ENCODE peak calls at places on chromosomes 1 and 21, in five cellular contexts. One of them, this sample, is unnamed. For H3K9me3, the result is how much of the 10 kb centered on the place peaks cover.

GRCh38 chr1:30641557-30642353 is 81.6 kb downstream of the MATN1 start:
- DNase-seq in uterus: no peak
- DNase-seq in body of pancreas: no peak
- DNase-seq in mucosa of descending colon: no peak
- DNase-seq in MM.1S: no peak
- DNase-seq in this sample: no peak

GRCh38 chr1:160646711-160647328 is at the start of gene SLAMF1:
- DNase-seq in MM.1S: no peak
- DNase-seq in uterus: no peak
- DNase-seq in body of pancreas: no peak
- DNase-seq in mucosa of descending colon: peak
- DNase-seq in this sample: no peak

GRCh38 chr1:202013601-202014000 is 3.2 kb downstream of the ELF3 start:
- DNase-seq in mucosa of descending colon: peak
- DNase-seq in uterus: no peak
- DNase-seq in MM.1S: no peak
- DNase-seq in body of pancreas: peak
- DNase-seq in this sample: no peak

GRCh38 chr1:47696404-47696910 is 258.6 kb downstream of the FOXD2 start:
- DNase-seq in uterus: no peak
- DNase-seq in MM.1S: no peak
- DNase-seq in body of pancreas: no peak
- DNase-seq in mucosa of descending colon: no peak
- DNase-seq in this sample: no peak

GRCh38 chr1:85571181-85571540 is 9.4 kb upstream of the CCN1 start:
- DNase-seq in MM.1S: no peak
- DNase-seq in body of pancreas: no peak
- DNase-seq in mucosa of descending colon: no peak
- DNase-seq in uterus: no peak
- DNase-seq in this sample: no peak

GRCh38 chr1:216627252-216627651 is 96.0 kb downstream of the ESRRG start:
- DNase-seq in MM.1S: no peak
- DNase-seq in body of pancreas: no peak
- DNase-seq in mucosa of descending colon: no peak
- DNase-seq in uterus: no peak
- DNase-seq in this sample: no peak

GRCh38 chr21:38765056-38765455 is 40.7 kb upstream of the ETS2 start:
- DNase-seq in mucosa of descending colon: no peak
- DNase-seq in body of pancreas: no peak
- DNase-seq in MM.1S: no peak
- DNase-seq in uterus: no peak
- DNase-seq in this sample: no peak

GRCh38 chr1:165793951-165794350 is 25.3 kb upstream of the TMCO1 start:
- DNase-seq in body of pancreas: no peak
- DNase-seq in mucosa of descending colon: no peak
- DNase-seq in uterus: no peak
- DNase-seq in MM.1S: no peak
- DNase-seq in this sample: no peak

GRCh38 chr1:116738673-116739370 is 15.4 kb upstream of the CD2 start:
- DNase-seq in mucosa of descending colon: no peak
- DNase-seq in MM.1S: peak
- DNase-seq in body of pancreas: no peak
- DNase-seq in uterus: no peak
- DNase-seq in this sample: peak

GRCh38 chr1:154755858-154756730 is 114.0 kb downstream of the KCNN3 start:
- DNase-seq in uterus: peak
- DNase-seq in body of pancreas: peak
- DNase-seq in MM.1S: no peak
- DNase-seq in mucosa of descending colon: no peak
- DNase-seq in this sample: no peak

GRCh38 chr1:36223373-36223995 is 759 bp upstream of the THRAP3 start:
- DNase-seq in uterus: no peak
- DNase-seq in MM.1S: peak
- DNase-seq in body of pancreas: no peak
- DNase-seq in mucosa of descending colon: peak
- DNase-seq in this sample: peak

GRCh38 chr1:59136541-59137335 is 160.2 kb upstream of the FGGY start:
- DNase-seq in uterus: no peak
- DNase-seq in body of pancreas: no peak
- DNase-seq in MM.1S: no peak
- DNase-seq in mucosa of descending colon: no peak
- DNase-seq in this sample: no peak

GRCh38 chr1:84753516-84754375 is 63.5 kb upstream of the SSX2IP start:
- DNase-seq in mucosa of descending colon: peak
- DNase-seq in body of pancreas: peak
- DNase-seq in MM.1S: peak
- DNase-seq in uterus: peak
- DNase-seq in this sample: peak

GRCh38 chr1:10252508-10252907 is 42.1 kb downstream of the KIF1B start:
- DNase-seq in body of pancreas: no peak
- DNase-seq in MM.1S: no peak
- DNase-seq in uterus: no peak
- DNase-seq in mucosa of descending colon: no peak
- DNase-seq in this sample: no peak

GRCh38 chr1:7378346-7379130 is 392.6 kb upstream of the VAMP3 start:
- DNase-seq in body of pancreas: no peak
- DNase-seq in uterus: no peak
- DNase-seq in mucosa of descending colon: no peak
- DNase-seq in MM.1S: no peak
- DNase-seq in this sample: no peak

GRCh38 chr1:222589462-222590302 is at the start of gene TAF1A:
- DNase-seq in body of pancreas: peak
- DNase-seq in MM.1S: peak
- DNase-seq in uterus: peak
- DNase-seq in mucosa of descending colon: peak
- DNase-seq in this sample: peak

GRCh38 chr1:167904641-167905040 is 9.3 kb downstream of the ADCY10 start:
- DNase-seq in MM.1S: no peak
- DNase-seq in mucosa of descending colon: no peak
- DNase-seq in body of pancreas: no peak
- DNase-seq in uterus: no peak
- DNase-seq in this sample: no peak

GRCh38 chr1:168637350-168637991 is 61.1 kb downstream of the XCL1 start:
- DNase-seq in MM.1S: peak
- DNase-seq in mucosa of descending colon: no peak
- DNase-seq in uterus: no peak
- DNase-seq in body of pancreas: no peak
- DNase-seq in this sample: no peak

GRCh38 chr1:30948278-30948677 is 39.7 kb upstream of the SDC3 start:
- DNase-seq in MM.1S: no peak
- DNase-seq in mucosa of descending colon: no peak
- DNase-seq in uterus: no peak
- DNase-seq in body of pancreas: no peak
- DNase-seq in this sample: no peak

GRCh38 chr1:26602378-26602959 is 72.9 kb downstream of the RPS6KA1 start:
- DNase-seq in uterus: no peak
- DNase-seq in MM.1S: peak
- DNase-seq in body of pancreas: peak
- DNase-seq in mucosa of descending colon: peak
- DNase-seq in this sample: peak

GRCh38 chr1:233972951-233973635 is 68.6 kb downstream of the SLC35F3 start:
- DNase-seq in mucosa of descending colon: no peak
- DNase-seq in body of pancreas: no peak
- DNase-seq in MM.1S: no peak
- DNase-seq in uterus: no peak
- DNase-seq in this sample: no peak

DNA sequence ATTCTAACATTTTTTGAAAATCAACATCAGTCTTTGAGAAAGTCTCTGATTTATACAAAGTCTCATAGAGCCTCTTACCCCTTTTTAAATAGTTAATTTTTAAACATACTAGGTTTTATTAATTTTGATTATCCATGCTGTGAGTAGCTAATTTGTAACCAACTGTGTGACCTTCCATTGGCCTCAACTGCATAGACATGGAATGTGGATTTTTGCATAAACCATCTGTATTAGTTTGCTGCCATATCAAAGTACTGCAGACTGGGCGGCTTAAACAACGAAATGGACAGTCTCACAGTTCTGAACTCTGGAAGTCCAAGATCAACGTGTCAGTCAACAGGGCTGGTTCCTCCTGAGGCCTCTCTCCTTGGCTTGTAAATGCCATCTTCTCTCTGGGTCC is 89.2 kb upstream of the AJAP1 start:
- DNase-seq in body of pancreas: no peak
- DNase-seq in mucosa of descending colon: no peak
- DNase-seq in uterus: no peak
- DNase-seq in MM.1S: no peak
- DNase-seq in this sample: no peak
- H3K9me3 ChIP-seq in body of pancreas: under half
- H3K9me3 ChIP-seq in mucosa of descending colon: under half
- H3K9me3 ChIP-seq in uterus: under half
- H3K9me3 ChIP-seq in MM.1S: under half
- H3K9me3 ChIP-seq in this sample: under half

DNA sequence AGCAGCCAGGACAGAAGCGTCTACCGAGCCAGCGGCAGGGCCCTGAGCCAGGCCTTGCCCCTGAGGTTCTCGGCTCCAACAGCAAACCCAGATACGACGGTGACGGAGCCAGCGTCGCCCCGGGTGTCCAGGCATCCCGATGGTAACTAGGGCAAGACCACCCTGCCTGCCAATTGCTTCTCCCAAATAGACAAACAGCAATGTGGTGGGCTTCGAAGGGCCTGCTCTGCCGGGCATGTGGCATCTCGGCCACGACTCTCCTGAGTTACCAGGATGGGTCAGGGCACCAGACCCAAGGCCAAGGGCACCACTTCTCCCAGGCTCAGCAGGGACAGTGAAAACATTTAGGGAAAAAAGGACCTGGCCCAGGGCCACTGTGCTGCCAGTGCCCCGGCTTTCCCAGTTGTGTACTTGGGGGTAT is 3.2 kb upstream of the ACTRT2 start:
- DNase-seq in mucosa of descending colon: no peak
- DNase-seq in uterus: peak
- DNase-seq in body of pancreas: peak
- DNase-seq in MM.1S: no peak
- DNase-seq in this sample: no peak
- H3K9me3 ChIP-seq in mucosa of descending colon: under half
- H3K9me3 ChIP-seq in uterus: under half
- H3K9me3 ChIP-seq in body of pancreas: under half
- H3K9me3 ChIP-seq in MM.1S: under half
- H3K9me3 ChIP-seq in this sample: under half

GRCh38 chr1:189775343-189775742 is 702.3 kb downstream of the BRINP3 start:
- DNase-seq in body of pancreas: no peak
- DNase-seq in MM.1S: no peak
- DNase-seq in mucosa of descending colon: no peak
- DNase-seq in uterus: no peak
- DNase-seq in this sample: no peak

GRCh38 chr1:189774721-189775287 is 702.9 kb downstream of the BRINP3 start:
- DNase-seq in mucosa of descending colon: no peak
- DNase-seq in MM.1S: no peak
- DNase-seq in body of pancreas: no peak
- DNase-seq in uterus: no peak
- DNase-seq in this sample: no peak

GRCh38 chr1:189764391-189765320 is 713.0 kb downstream of the BRINP3 start:
- DNase-seq in body of pancreas: no peak
- DNase-seq in MM.1S: no peak
- DNase-seq in mucosa of descending colon: no peak
- DNase-seq in uterus: no peak
- DNase-seq in this sample: no peak

GRCh38 chr1:189769448-189769847 is 708.2 kb downstream of the BRINP3 start:
- DNase-seq in body of pancreas: no peak
- DNase-seq in MM.1S: no peak
- DNase-seq in mucosa of descending colon: no peak
- DNase-seq in uterus: no peak
- DNase-seq in this sample: no peak
- H3K9me3 ChIP-seq in body of pancreas: under half
- H3K9me3 ChIP-seq in MM.1S: under half
- H3K9me3 ChIP-seq in mucosa of descending colon: under half
- H3K9me3 ChIP-seq in uterus: under half
- H3K9me3 ChIP-seq in this sample: under half

GRCh38 chr1:152566681-152567080 is at the start of gene LCE3E:
- DNase-seq in mucosa of descending colon: no peak
- DNase-seq in MM.1S: no peak
- DNase-seq in body of pancreas: no peak
- DNase-seq in uterus: no peak
- DNase-seq in this sample: no peak

GRCh38 chr1:152565535-152566215 is 905 bp downstream of the LCE3E start:
- DNase-seq in mucosa of descending colon: no peak
- DNase-seq in uterus: no peak
- DNase-seq in MM.1S: no peak
- DNase-seq in body of pancreas: no peak
- DNase-seq in this sample: no peak

DNA sequence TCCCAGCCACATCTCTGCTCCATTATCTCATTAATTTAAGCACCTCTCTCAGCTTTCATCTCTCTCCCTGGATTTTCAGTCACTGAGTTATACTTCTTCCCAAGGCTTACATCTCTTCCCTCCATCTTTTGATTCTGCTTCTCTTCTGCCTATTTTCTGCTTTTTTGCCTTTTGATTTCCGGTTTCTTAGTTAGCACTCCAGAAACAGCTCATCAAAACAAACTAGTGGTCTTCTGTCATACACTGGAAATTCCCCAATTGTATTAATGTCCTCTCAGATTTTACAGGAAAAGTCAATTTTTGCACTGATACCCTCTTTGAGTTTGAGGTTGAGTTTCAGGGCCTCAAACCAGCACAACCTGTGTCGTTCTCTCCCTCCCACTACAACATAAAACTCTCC is 1.5 kb downstream of the LCE3E start:
- DNase-seq in mucosa of descending colon: no peak
- DNase-seq in body of pancreas: no peak
- DNase-seq in uterus: no peak
- DNase-seq in MM.1S: no peak
- DNase-seq in this sample: no peak
- H3K9me3 ChIP-seq in mucosa of descending colon: under half
- H3K9me3 ChIP-seq in body of pancreas: under half
- H3K9me3 ChIP-seq in uterus: under half
- H3K9me3 ChIP-seq in MM.1S: under half
- H3K9me3 ChIP-seq in this sample: under half

GRCh38 chr1:82162526-82163420 is 362.0 kb downstream of the ADGRL2 start:
- DNase-seq in MM.1S: no peak
- DNase-seq in body of pancreas: no peak
- DNase-seq in mucosa of descending colon: no peak
- DNase-seq in uterus: no peak
- DNase-seq in this sample: no peak

GRCh38 chr1:82160903-82161302 is 360.2 kb downstream of the ADGRL2 start:
- DNase-seq in body of pancreas: no peak
- DNase-seq in mucosa of descending colon: no peak
- DNase-seq in uterus: no peak
- DNase-seq in MM.1S: no peak
- DNase-seq in this sample: no peak

GRCh38 chr1:82165304-82165703 is 364.6 kb downstream of the ADGRL2 start:
- DNase-seq in MM.1S: no peak
- DNase-seq in uterus: no peak
- DNase-seq in mucosa of descending colon: no peak
- DNase-seq in body of pancreas: no peak
- DNase-seq in this sample: no peak

GRCh38 chr1:82160036-82160435 is 359.3 kb downstream of the ADGRL2 start:
- DNase-seq in body of pancreas: no peak
- DNase-seq in uterus: no peak
- DNase-seq in MM.1S: no peak
- DNase-seq in mucosa of descending colon: no peak
- DNase-seq in this sample: no peak

GRCh38 chr1:82161651-82162238 is 361.0 kb downstream of the ADGRL2 start:
- DNase-seq in body of pancreas: no peak
- DNase-seq in MM.1S: no peak
- DNase-seq in uterus: no peak
- DNase-seq in mucosa of descending colon: peak
- DNase-seq in this sample: no peak
- H3K9me3 ChIP-seq in body of pancreas: under half
- H3K9me3 ChIP-seq in MM.1S: under half
- H3K9me3 ChIP-seq in uterus: under half
- H3K9me3 ChIP-seq in mucosa of descending colon: under half
- H3K9me3 ChIP-seq in this sample: under half